ENCODE peak calls at places on chromosomes 12 and 14, in six cellular contexts. One of them, this sample, is unnamed.

GRCh38 chr12:98638009-98638408 is 6.6 kb downstream of the IKBIP start:
- DNase-seq in endodermal cell: no peak
- DNase-seq in kidney epithelial cell: no peak
- DNase-seq in CD8-positive, alpha-beta T cell: no peak
- DNase-seq in HCT116: no peak
- DNase-seq in HL-60: no peak
- DNase-seq in this sample: no peak

GRCh38 chr12:26117321-26117720 is 7.5 kb downstream of the BHLHE41 start:
- DNase-seq in HCT116: no peak
- DNase-seq in endodermal cell: no peak
- DNase-seq in kidney epithelial cell: no peak
- DNase-seq in CD8-positive, alpha-beta T cell: no peak
- DNase-seq in HL-60: no peak
- DNase-seq in this sample: no peak

GRCh38 chr12:6374781-6375150 is 597 bp downstream of the SCNN1A start:
- DNase-seq in HL-60: no peak
- DNase-seq in HCT116: no peak
- DNase-seq in kidney epithelial cell: no peak
- DNase-seq in endodermal cell: no peak
- DNase-seq in CD8-positive, alpha-beta T cell: no peak
- DNase-seq in this sample: no peak

GRCh38 chr14:61177279-61178225 is 103.6 kb downstream of the TMEM30B start:
- DNase-seq in CD8-positive, alpha-beta T cell: no peak
- DNase-seq in HL-60: no peak
- DNase-seq in endodermal cell: peak; percentile 58
- DNase-seq in HCT116: peak; percentile 56
- DNase-seq in kidney epithelial cell: no peak
- DNase-seq in this sample: peak; percentile 77

GRCh38 chr12:102379346-102379745 is 101.0 kb downstream of the IGF1 start:
- DNase-seq in HCT116: no peak
- DNase-seq in HL-60: no peak
- DNase-seq in kidney epithelial cell: no peak
- DNase-seq in CD8-positive, alpha-beta T cell: no peak
- DNase-seq in endodermal cell: no peak
- DNase-seq in this sample: no peak

GRCh38 chr12:26030371-26030770 is 71.9 kb downstream of the RASSF8 start:
- DNase-seq in CD8-positive, alpha-beta T cell: no peak
- DNase-seq in HCT116: no peak
- DNase-seq in endodermal cell: no peak
- DNase-seq in HL-60: no peak
- DNase-seq in kidney epithelial cell: no peak
- DNase-seq in this sample: no peak

GRCh38 chr14:74064883-74065282 is 19.4 kb downstream of the ALDH6A1 start:
- DNase-seq in HCT116: no peak
- DNase-seq in kidney epithelial cell: no peak
- DNase-seq in endodermal cell: no peak
- DNase-seq in CD8-positive, alpha-beta T cell: no peak
- DNase-seq in HL-60: no peak
- DNase-seq in this sample: peak; percentile 5

GRCh38 chr14:78253986-78254385 is 83.8 kb downstream of the NRXN3 start:
- DNase-seq in HL-60: no peak
- DNase-seq in endodermal cell: peak; percentile 15
- DNase-seq in CD8-positive, alpha-beta T cell: no peak
- DNase-seq in HCT116: no peak
- DNase-seq in kidney epithelial cell: peak; percentile 90
- DNase-seq in this sample: peak; percentile 97

GRCh38 chr12:97452230-97452629 is 10.4 kb upstream of the RMST start:
- DNase-seq in CD8-positive, alpha-beta T cell: no peak
- DNase-seq in kidney epithelial cell: no peak
- DNase-seq in HL-60: no peak
- DNase-seq in HCT116: no peak
- DNase-seq in endodermal cell: no peak
- DNase-seq in this sample: no peak

GRCh38 chr12:108798551-108799221 is 58.7 kb downstream of the SSH1 start:
- DNase-seq in HCT116: no peak
- DNase-seq in CD8-positive, alpha-beta T cell: no peak
- DNase-seq in kidney epithelial cell: no peak
- DNase-seq in HL-60: no peak
- DNase-seq in endodermal cell: no peak
- DNase-seq in this sample: peak; percentile 22

GRCh38 chr14:89621009-89621421 is 204.0 kb upstream of the FOXN3 start:
- DNase-seq in endodermal cell: no peak
- DNase-seq in kidney epithelial cell: no peak
- DNase-seq in HCT116: no peak
- DNase-seq in CD8-positive, alpha-beta T cell: peak; percentile 68
- DNase-seq in HL-60: no peak
- DNase-seq in this sample: no peak

GRCh38 chr14:51715742-51716141 is 64.0 kb downstream of the FRMD6 start:
- DNase-seq in HCT116: no peak
- DNase-seq in endodermal cell: peak; percentile 57
- DNase-seq in CD8-positive, alpha-beta T cell: no peak
- DNase-seq in kidney epithelial cell: no peak
- DNase-seq in HL-60: no peak
- DNase-seq in this sample: no peak

GRCh38 chr12:5506821-5507231 is 74.9 kb downstream of the NTF3 start:
- DNase-seq in endodermal cell: peak; percentile 39
- DNase-seq in CD8-positive, alpha-beta T cell: no peak
- DNase-seq in HL-60: no peak
- DNase-seq in kidney epithelial cell: no peak
- DNase-seq in HCT116: no peak
- DNase-seq in this sample: no peak

GRCh38 chr12:120640840-120641833 is 711 bp downstream of the CABP1 start:
- DNase-seq in CD8-positive, alpha-beta T cell: peak; percentile 62
- DNase-seq in HL-60: no peak
- DNase-seq in HCT116: no peak
- DNase-seq in kidney epithelial cell: no peak
- DNase-seq in endodermal cell: peak; percentile 97
- DNase-seq in this sample: peak; percentile 23

GRCh38 chr14:38065101-38065762 is 142.5 kb upstream of the SSTR1 start:
- DNase-seq in kidney epithelial cell: no peak
- DNase-seq in CD8-positive, alpha-beta T cell: peak; percentile 73
- DNase-seq in HL-60: no peak
- DNase-seq in HCT116: no peak
- DNase-seq in endodermal cell: no peak
- DNase-seq in this sample: no peak

GRCh38 chr12:21940972-21941521 is at the start of gene ABCC9:
- DNase-seq in kidney epithelial cell: no peak
- DNase-seq in endodermal cell: peak; percentile 87
- DNase-seq in CD8-positive, alpha-beta T cell: peak; percentile 10
- DNase-seq in HL-60: no peak
- DNase-seq in HCT116: no peak
- DNase-seq in this sample: peak; percentile 22

GRCh38 chr14:24861083-24861630 is 188.8 kb downstream of the STXBP6 start:
- DNase-seq in CD8-positive, alpha-beta T cell: no peak
- DNase-seq in HCT116: no peak
- DNase-seq in endodermal cell: no peak
- DNase-seq in HL-60: no peak
- DNase-seq in kidney epithelial cell: peak; percentile 68
- DNase-seq in this sample: peak; percentile 52

GRCh38 chr12:12505544-12506501 is 56.8 kb downstream of the DUSP16 start:
- DNase-seq in HCT116: no peak
- DNase-seq in kidney epithelial cell: peak; percentile 2
- DNase-seq in HL-60: no peak
- DNase-seq in CD8-positive, alpha-beta T cell: no peak
- DNase-seq in endodermal cell: no peak
- DNase-seq in this sample: no peak

GRCh38 chr12:53174881-53175491 is 5.5 kb upstream of the ZNF740 start:
- DNase-seq in HCT116: no peak
- DNase-seq in endodermal cell: peak; percentile 95
- DNase-seq in kidney epithelial cell: no peak
- DNase-seq in CD8-positive, alpha-beta T cell: no peak
- DNase-seq in HL-60: no peak
- DNase-seq in this sample: peak; percentile 33

GRCh38 chr12:85693093-85693665 is 143.0 kb downstream of the RASSF9 start:
- DNase-seq in CD8-positive, alpha-beta T cell: no peak
- DNase-seq in HL-60: no peak
- DNase-seq in endodermal cell: no peak
- DNase-seq in kidney epithelial cell: no peak
- DNase-seq in HCT116: no peak
- DNase-seq in this sample: no peak

GRCh38 chr12:85697003-85697402 is 139.2 kb downstream of the RASSF9 start:
- DNase-seq in endodermal cell: no peak
- DNase-seq in HL-60: no peak
- DNase-seq in CD8-positive, alpha-beta T cell: no peak
- DNase-seq in kidney epithelial cell: no peak
- DNase-seq in HCT116: no peak
- DNase-seq in this sample: no peak

GRCh38 chr12:85690146-85690545 is 146.1 kb downstream of the RASSF9 start:
- DNase-seq in HCT116: no peak
- DNase-seq in endodermal cell: no peak
- DNase-seq in CD8-positive, alpha-beta T cell: no peak
- DNase-seq in HL-60: no peak
- DNase-seq in kidney epithelial cell: no peak
- DNase-seq in this sample: no peak

GRCh38 chr12:85698937-85699336 is 137.3 kb downstream of the RASSF9 start:
- DNase-seq in CD8-positive, alpha-beta T cell: no peak
- DNase-seq in HL-60: no peak
- DNase-seq in endodermal cell: no peak
- DNase-seq in HCT116: no peak
- DNase-seq in kidney epithelial cell: no peak
- DNase-seq in this sample: no peak

DNA sequence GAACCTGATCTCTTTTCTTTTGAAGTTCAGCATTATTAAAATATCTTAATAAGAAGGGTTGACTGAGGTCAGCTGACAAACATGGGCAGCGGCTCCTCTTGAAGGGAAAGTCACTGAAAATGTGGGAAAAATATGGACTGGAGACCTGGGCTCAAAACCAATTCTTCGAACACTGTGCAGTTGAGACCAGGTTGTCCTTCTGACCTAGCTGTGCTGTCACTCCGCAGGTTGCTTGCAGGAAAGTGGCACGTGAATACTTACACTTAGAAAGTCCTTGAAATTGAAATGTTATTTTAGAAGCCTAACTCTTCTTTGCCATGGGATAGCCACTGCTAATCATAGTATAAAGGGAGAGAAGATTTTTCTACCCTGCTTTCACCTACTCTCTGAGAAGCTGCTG is 140.9 kb downstream of the RASSF9 start:
- DNase-seq in kidney epithelial cell: no peak
- DNase-seq in CD8-positive, alpha-beta T cell: no peak
- DNase-seq in HL-60: no peak
- DNase-seq in HCT116: no peak
- DNase-seq in endodermal cell: no peak
- DNase-seq in this sample: no peak
- TF ChIP-seq CTCF in kidney epithelial cell: no peak
- TF ChIP-seq CTCF in CD8-positive, alpha-beta T cell: no peak
- TF ChIP-seq CTCF in HL-60: no peak
- TF ChIP-seq CTCF in HCT116: no peak
- TF ChIP-seq CTCF in endodermal cell: no peak
- TF ChIP-seq CTCF in this sample: no peak

GRCh38 chr12:559208-559905 is 99.6 kb downstream of the B4GALNT3 start:
- DNase-seq in HCT116: no peak
- DNase-seq in endodermal cell: no peak
- DNase-seq in kidney epithelial cell: no peak
- DNase-seq in HL-60: no peak
- DNase-seq in CD8-positive, alpha-beta T cell: no peak
- DNase-seq in this sample: no peak

GRCh38 chr12:558595-558994 is 98.9 kb downstream of the B4GALNT3 start:
- DNase-seq in endodermal cell: no peak
- DNase-seq in kidney epithelial cell: no peak
- DNase-seq in HCT116: no peak
- DNase-seq in HL-60: no peak
- DNase-seq in CD8-positive, alpha-beta T cell: no peak
- DNase-seq in this sample: no peak

GRCh38 chr12:554001-554285 is 94.2 kb downstream of the B4GALNT3 start:
- DNase-seq in kidney epithelial cell: no peak
- DNase-seq in HCT116: no peak
- DNase-seq in HL-60: no peak
- DNase-seq in CD8-positive, alpha-beta T cell: no peak
- DNase-seq in endodermal cell: no peak
- DNase-seq in this sample: no peak

GRCh38 chr12:553216-554000 is 93.7 kb downstream of the B4GALNT3 start:
- DNase-seq in HCT116: no peak
- DNase-seq in kidney epithelial cell: no peak
- DNase-seq in endodermal cell: no peak
- DNase-seq in HL-60: no peak
- DNase-seq in CD8-positive, alpha-beta T cell: peak; percentile 63
- DNase-seq in this sample: no peak

DNA sequence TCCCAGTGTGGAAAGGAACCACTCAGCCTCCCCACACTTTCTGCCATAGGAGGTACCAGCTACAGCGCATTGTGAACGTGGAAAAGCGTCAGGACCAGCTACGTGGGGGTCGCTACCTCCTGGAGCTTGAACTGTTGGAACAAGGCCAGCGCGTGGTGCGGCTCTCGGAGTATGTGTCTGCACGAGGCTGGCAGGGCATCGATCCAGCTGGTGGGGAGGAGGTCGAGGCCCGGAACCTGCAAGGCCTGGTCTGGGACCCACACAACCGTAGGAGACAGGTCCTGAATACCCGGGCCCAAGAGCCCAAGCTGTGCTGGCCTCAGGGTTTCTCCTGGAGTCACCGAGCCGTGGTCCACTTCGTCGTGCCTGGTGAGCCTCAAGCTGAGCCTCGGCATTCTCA is 96.8 kb downstream of the B4GALNT3 start:
- DNase-seq in HL-60: no peak
- DNase-seq in endodermal cell: no peak
- DNase-seq in HCT116: no peak
- DNase-seq in CD8-positive, alpha-beta T cell: no peak
- DNase-seq in kidney epithelial cell: no peak
- DNase-seq in this sample: no peak
- H3K27me3 ChIP-seq in HL-60: no peaks in the 10 kb centered on the region
- H3K27me3 ChIP-seq in endodermal cell: no peaks in the 10 kb centered on the region
- H3K27me3 ChIP-seq in HCT116: no peaks in the 10 kb centered on the region
- H3K27me3 ChIP-seq in CD8-positive, alpha-beta T cell: no peaks in the 10 kb centered on the region
- H3K27me3 ChIP-seq in kidney epithelial cell: no peaks in the 10 kb centered on the region
- H3K27me3 ChIP-seq in this sample: peaks cover 3% of the 10 kb centered on the region

DNA sequence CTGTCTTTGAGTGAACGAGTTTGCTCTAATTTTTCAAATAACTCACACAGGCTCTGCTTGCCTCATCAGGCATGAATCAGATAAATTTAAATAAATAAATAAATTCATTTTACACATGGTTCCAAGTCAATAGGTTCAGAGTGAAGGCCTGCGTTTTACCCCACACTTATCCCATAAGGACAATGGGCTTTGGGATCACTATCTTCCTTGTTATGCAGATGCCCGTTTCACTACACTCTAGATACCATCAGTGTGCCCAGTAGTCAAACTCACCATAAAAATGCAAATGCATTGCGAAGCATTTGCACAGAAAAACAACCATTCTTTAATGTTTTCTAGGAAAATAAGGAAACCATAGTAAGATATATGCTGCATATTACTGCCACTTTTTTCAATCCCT is 156.0 kb upstream of the CCDC196 start:
- DNase-seq in kidney epithelial cell: no peak
- DNase-seq in endodermal cell: no peak
- DNase-seq in HCT116: no peak
- DNase-seq in CD8-positive, alpha-beta T cell: no peak
- DNase-seq in HL-60: no peak
- DNase-seq in this sample: no peak
- H3K4me3 ChIP-seq in kidney epithelial cell: no peak overlapping the region
- H3K4me3 ChIP-seq in endodermal cell: peak overlapping the region; percentile 15
- H3K4me3 ChIP-seq in HCT116: no peak overlapping the region
- H3K4me3 ChIP-seq in CD8-positive, alpha-beta T cell: no peak overlapping the region
- H3K4me3 ChIP-seq in HL-60: no peak overlapping the region
- H3K4me3 ChIP-seq in this sample: no peak overlapping the region

DNA sequence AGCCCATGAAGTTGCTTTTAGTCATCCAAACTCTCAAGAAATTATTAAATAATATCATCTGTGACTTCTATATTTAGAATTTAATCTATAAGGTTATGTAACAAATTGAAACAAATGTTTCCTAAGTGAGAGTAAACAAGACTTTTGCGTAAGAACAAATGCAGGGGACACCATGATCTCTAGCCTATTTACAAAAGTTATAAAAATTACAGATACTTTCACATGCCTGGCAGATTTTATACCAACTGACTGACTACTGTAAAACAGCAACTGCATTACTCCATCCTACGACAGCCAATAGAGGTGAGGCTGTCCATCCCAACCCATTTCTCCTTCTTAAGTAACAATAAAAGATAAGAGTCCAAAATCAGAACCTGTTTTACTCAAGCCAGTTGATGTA is 20.4 kb upstream of the DIO2 start:
- DNase-seq in HL-60: no peak
- DNase-seq in endodermal cell: no peak
- DNase-seq in kidney epithelial cell: no peak
- DNase-seq in HCT116: no peak
- DNase-seq in CD8-positive, alpha-beta T cell: no peak
- DNase-seq in this sample: no peak
- TF ChIP-seq CTCF in HL-60: no peak
- TF ChIP-seq CTCF in endodermal cell: no peak
- TF ChIP-seq CTCF in kidney epithelial cell: no peak
- TF ChIP-seq CTCF in HCT116: no peak
- TF ChIP-seq CTCF in CD8-positive, alpha-beta T cell: no peak
- TF ChIP-seq CTCF in this sample: no peak

This sample was measured in bronchial epithelial cell.